ENCODE peak calls at places on chromosomes 2 and 18, in six cellular contexts. O, P, W, U, Y and X are unnamed samples. For H3K4me1, the result is how much of the 10 kb centered on the place peaks cover.

GRCh38 chr2:29293830-29294438 is 178.7 kb downstream of the CLIP4 start:
- DNase-seq in Y (no peak), O (peak), U (peak), P (peak), W (no peak), X (peak)

GRCh38 chr2:167140767-167141166 is 252.5 kb downstream of the XIRP2 start:
- DNase-seq in O (peak), Y (no peak), W (no peak), U (no peak), P (peak), X (no peak)

GRCh38 chr18:12092398-12093229 is 1.0 kb upstream of the ANKRD62 start:
- DNase-seq in Y (no peak), W (no peak), O (no peak), P (peak), U (peak), X (peak)

GRCh38 chr2:27208486-27209050 is 3.3 kb upstream of the ATRAID start:
- DNase-seq in U (no peak), W (no peak), O (no peak), P (no peak), Y (no peak), X (no peak)

GRCh38 chr18:12531747-12532146 is 124.0 kb downstream of the PRELID3A start:
- DNase-seq in P (no peak), Y (no peak), O (no peak), W (no peak), U (no peak), X (no peak)

GRCh38 chr18:35968278-35968880 is 4.1 kb upstream of the RMP24 start:
- DNase-seq in Y (no peak), P (no peak), W (no peak), U (no peak), O (no peak), X (no peak)

GRCh38 chr2:102166189-102166845 is 20.5 kb upstream of the IL1RL2 start:
- DNase-seq in W (no peak), P (peak), O (peak), U (no peak), Y (no peak), X (no peak)

GRCh38 chr2:230933521-230934180 is 8.6 kb upstream of the GPR55 start:
- DNase-seq in W (no peak), P (no peak), U (no peak), O (no peak), Y (peak), X (no peak)

GRCh38 chr2:58762176-58762781 is 521.2 kb upstream of the FANCL start:
- DNase-seq in U (peak), O (peak), P (peak), W (peak), Y (no peak), X (peak)

GRCh38 chr2:62407838-62408589 is 98.0 kb downstream of the TMEM17 start:
- DNase-seq in O (no peak), Y (no peak), U (no peak), W (no peak), P (no peak), X (no peak)

GRCh38 chr2:176188969-176189665 is 649 bp downstream of the HOXD1 start:
- DNase-seq in W (no peak), O (peak), U (no peak), Y (no peak), P (no peak), X (no peak)
- H3K4me3 ChIP-seq in W (peak), O (peak), U (no peak), Y (peak), P (peak), X (peak)

GRCh38 chr2:40120957-40121356 is 330.9 kb downstream of the SLC8A1 start:
- DNase-seq in P (no peak), W (no peak), U (no peak), Y (no peak), O (no peak), X (no peak)

GRCh38 chr2:40115894-40116293 is 336.0 kb downstream of the SLC8A1 start:
- DNase-seq in W (no peak), P (no peak), U (no peak), Y (no peak), O (no peak), X (no peak)

GRCh38 chr2:40120021-40120420 is 331.9 kb downstream of the SLC8A1 start:
- DNase-seq in O (no peak), W (no peak), U (no peak), P (no peak), Y (no peak), X (no peak)

GRCh38 chr2:40115348-40115747 is 336.3 kb upstream of the THUMPD2 start:
- DNase-seq in P (no peak), W (no peak), Y (no peak), O (no peak), U (no peak), X (no peak)

GRCh38 chr2:40118622-40119021 is 333.3 kb downstream of the SLC8A1 start:
- DNase-seq in P (no peak), U (no peak), Y (no peak), W (no peak), O (no peak), X (no peak)
- H3K27ac ChIP-seq in P (no peak), U (no peak), Y (no peak), W (no peak), O (no peak), X (no peak)

DNA sequence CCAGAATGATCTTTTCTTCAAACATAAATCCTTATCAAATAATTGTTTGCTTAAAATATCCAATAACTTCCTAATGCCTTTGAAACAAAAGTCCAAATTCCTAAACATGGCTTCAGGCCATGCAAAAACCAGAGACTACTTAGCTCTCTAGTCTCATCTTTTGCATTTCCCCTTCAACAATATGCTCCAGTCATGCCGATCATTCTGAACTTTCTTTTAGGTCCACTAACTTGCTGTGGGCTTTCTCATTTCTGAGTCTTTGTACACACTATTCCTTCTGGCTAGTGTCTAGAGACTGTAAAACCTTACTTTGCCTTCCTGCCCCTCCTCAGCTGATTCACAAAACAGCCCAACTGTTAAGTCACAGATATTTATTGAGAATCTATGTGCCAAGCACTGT is 51.5 kb downstream of the VIL1 start:
- DNase-seq in O (no peak), W (no peak), U (no peak), Y (no peak), P (no peak), X (no peak)
- H3K4me1 ChIP-seq in O (under half), W (under half), U (under half), Y (under half), P (under half), X (under half)

GRCh38 chr2:72694715-72695496 is 130.9 kb downstream of the EXOC6B start:
- DNase-seq in W (no peak), U (peak), P (peak), Y (no peak), O (peak), X (no peak)
- H3K4me3 ChIP-seq in W (no peak), U (no peak), P (no peak), Y (peak), O (peak), X (no peak)

GRCh38 chr18:495017-495416 is 5.5 kb downstream of the COLEC12 start:
- DNase-seq in W (no peak), U (no peak), Y (no peak), P (no peak), O (peak), X (no peak)
- H3K27ac ChIP-seq in W (no peak), U (no peak), Y (no peak), P (no peak), O (peak), X (no peak)

GRCh38 chr2:237868631-237869356 is 9.4 kb downstream of the RAMP1 start:
- DNase-seq in Y (peak), P (no peak), U (no peak), W (no peak), O (no peak), X (no peak)

GRCh38 chr2:237870754-237871651 is 11.6 kb downstream of the RAMP1 start:
- DNase-seq in U (no peak), P (no peak), Y (peak), O (no peak), W (no peak), X (no peak)

GRCh38 chr2:237869357-237870102 is 10.1 kb downstream of the RAMP1 start:
- DNase-seq in O (no peak), Y (peak), U (no peak), W (no peak), P (no peak), X (no peak)

GRCh38 chr2:237872178-237872887 is 12.9 kb downstream of the RAMP1 start:
- DNase-seq in W (no peak), U (no peak), P (no peak), Y (peak), O (no peak), X (no peak)

DNA sequence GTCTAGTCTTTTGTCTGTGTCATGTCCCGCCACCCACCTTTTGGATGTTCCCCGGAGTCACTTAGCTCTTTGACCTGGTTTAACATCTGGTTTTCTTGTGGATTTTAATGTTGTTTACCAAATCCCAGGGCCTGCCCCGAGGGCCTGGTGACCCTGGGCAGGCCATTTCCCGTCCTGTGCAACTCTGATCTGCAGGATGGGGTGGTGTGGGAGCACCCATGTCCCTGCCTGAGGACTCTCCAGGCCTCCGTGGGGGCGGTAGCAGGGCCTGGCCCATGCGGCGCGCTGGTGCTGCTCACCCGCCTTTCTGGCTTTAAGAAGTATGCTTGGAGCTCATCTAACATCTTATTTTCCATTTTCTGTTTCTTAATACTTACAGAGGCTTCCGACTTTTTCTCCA is 10.7 kb downstream of the RAMP1 start:
- DNase-seq in W (no peak), O (no peak), Y (no peak), P (no peak), U (no peak), X (no peak)
- H3K4me1 ChIP-seq in W (under half), O (under half), Y (under half), P (under half), U (under half), X (under half)